ENCODE peak calls at places on chromosome 14, in ten cellular contexts. G, U, R, O, X, Y, D, K, F and I are unnamed samples.

GRCh38 chr14:75906680-75907280 is 75.0 kb downstream of the TGFB3 start:
- DNase-seq in G (peak), U (peak), R (peak), O (peak), X (peak), Y (peak), D (peak), K (peak), F (peak), I (peak)

GRCh38 chr14:68140111-68140741 is 320.6 kb downstream of the RAD51B start:
- DNase-seq in G (no peak), U (no peak), R (peak), O (no peak), X (no peak), Y (peak), D (peak), K (peak), F (peak), I (no peak)

GRCh38 chr14:93965287-93965821 is 11.0 kb downstream of the ASB2 start:
- DNase-seq in G (no peak), U (no peak), R (no peak), O (no peak), X (no peak), Y (no peak), D (peak), K (no peak), F (no peak), I (no peak)

GRCh38 chr14:28671425-28671824 is 95.2 kb upstream of the FOXG1 start:
- DNase-seq in G (peak), U (no peak), R (no peak), O (no peak), X (no peak), Y (no peak), D (peak), K (no peak), F (no peak), I (no peak)

GRCh38 chr14:78902010-78902623 is 731.9 kb downstream of the NRXN3 start:
- DNase-seq in G (peak), U (peak), R (no peak), O (no peak), X (no peak), Y (no peak), D (peak), K (no peak), F (no peak), I (no peak)

GRCh38 chr14:95255013-95255412 is 64.7 kb downstream of the CLMN start:
- DNase-seq in G (no peak), U (no peak), R (no peak), O (no peak), X (no peak), Y (no peak), D (no peak), K (no peak), F (no peak), I (no peak)

GRCh38 chr14:25121342-25122129 is 71.6 kb upstream of the STXBP6 start:
- DNase-seq in G (no peak), U (no peak), R (no peak), O (no peak), X (no peak), Y (no peak), D (peak), K (no peak), F (no peak), I (no peak)

GRCh38 chr14:71403673-71404072 is 496.4 kb downstream of the PCNX1 start:
- DNase-seq in G (no peak), U (no peak), R (no peak), O (no peak), X (peak), Y (no peak), D (no peak), K (no peak), F (no peak), I (no peak)